ENCODE peak calls at places on chromosomes 12 and 14, in nine cellular contexts. Z is Peyer's patch, T is stomach, X is prostate gland, K is K562, U is IMR-90, F is heart left ventricle, C is gastrocnemius medialis, W is HCT116. H is an unnamed sample.

GRCh38 chr12:120043421-120043820 is 54.4 kb downstream of the BICDL1 start:
- DNase-seq in W (no peak), K (no peak), Z (no peak), T (no peak), C (no peak), U (no peak), F (no peak), X (no peak), H (no peak)

GRCh38 chr12:12807970-12808702 is 5.0 kb upstream of the DDX47 start:
- DNase-seq in T (peak; percentile 43), X (no peak), W (no peak), C (peak; percentile 31), Z (peak; percentile 92), K (no peak), U (peak; percentile 71), F (peak; percentile 73), H (peak; percentile 30)

GRCh38 chr12:9931245-9931644 is 925 bp downstream of the CLEC2A start:
- DNase-seq in Z (no peak), T (no peak), C (no peak), X (no peak), K (no peak), W (no peak), U (no peak), F (no peak), H (no peak)

GRCh38 chr14:99779751-99780150 is 13.5 kb upstream of the EML1 start:
- DNase-seq in C (no peak), U (peak; percentile 76), K (no peak), F (no peak), Z (no peak), W (no peak), X (no peak), T (no peak), H (no peak)

GRCh38 chr12:120598674-120599463 is 17.7 kb upstream of the POP5 start:
- DNase-seq in W (no peak), C (peak; percentile 12), Z (peak; percentile 73), U (peak; percentile 26), T (peak; percentile 28), X (no peak), K (no peak), F (no peak), H (peak; percentile 26)

GRCh38 chr12:69475237-69475984 is 5.2 kb downstream of the FRS2 start:
- DNase-seq in K (peak; percentile 18), Z (no peak), C (no peak), U (peak; percentile 62), W (no peak), X (no peak), T (no peak), F (no peak), H (no peak)

GRCh38 chr14:64942531-64943111 is at the start of gene GPX2:
- DNase-seq in U (no peak), K (no peak), T (peak; percentile 84), Z (peak; percentile 88), W (no peak), X (peak; percentile 82), C (no peak), F (no peak), H (no peak)

GRCh38 chr14:39266589-39266870 is 32.8 kb downstream of the MIA2 start:
- DNase-seq in X (peak; percentile 52), C (no peak), U (peak; percentile 34), Z (peak; percentile 91), W (no peak), K (peak; percentile 49), F (no peak), T (peak; percentile 90), H (peak; percentile 70)

GRCh38 chr12:84642201-84642600 is 270.4 kb downstream of the SLC6A15 start:
- DNase-seq in T (no peak), C (no peak), K (no peak), X (no peak), W (no peak), U (peak; percentile 22), F (no peak), Z (no peak), H (no peak)

GRCh38 chr12:106317406-106318082 is 15.0 kb downstream of the TCP11L2 start:
- DNase-seq in T (no peak), C (peak; percentile 65), U (no peak), X (no peak), F (no peak), Z (no peak), K (no peak), W (no peak), H (no peak)

GRCh38 chr12:72434989-72435388 is 162.8 kb downstream of the TRHDE start:
- DNase-seq in U (no peak), K (no peak), W (no peak), X (no peak), C (no peak), T (no peak), Z (no peak), F (no peak), H (no peak)

GRCh38 chr14:23570806-23571483 is 3.4 kb upstream of the AP1G2 start:
- DNase-seq in X (no peak), K (no peak), C (no peak), F (no peak), Z (no peak), U (no peak), T (no peak), W (no peak), H (no peak)

DNA sequence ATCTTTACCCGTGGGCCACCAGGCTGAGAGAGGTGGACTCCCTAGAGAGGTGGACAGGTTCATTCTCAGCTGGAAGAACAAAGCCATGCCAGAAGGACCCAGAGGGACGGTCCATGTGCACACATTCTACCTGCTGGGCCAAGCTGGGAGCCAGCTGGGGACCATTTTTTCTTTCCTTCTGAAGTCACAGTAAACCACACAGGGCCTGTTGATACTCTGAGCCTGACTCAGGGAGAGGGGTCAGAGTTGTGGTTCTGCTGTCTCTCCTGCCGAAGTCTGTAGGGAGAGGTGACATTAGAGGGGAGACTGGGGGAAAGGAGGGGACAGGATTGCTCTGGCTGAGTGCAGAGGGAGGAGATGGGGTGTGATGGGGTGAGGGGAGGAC is 148.6 kb downstream of the TSPAN9 start:
- DNase-seq in W (no peak), Z (no peak), K (no peak), U (peak; percentile 67), T (no peak), C (no peak), X (no peak), F (peak; percentile 27), H (no peak)
- TF ChIP-seq POLR2A in W (no peak), Z (no peak), K (no peak), U (no peak), T (no peak), C (no peak), X (no peak), F (no peak), H (no peak)

GRCh38 chr14:103550451-103551337 is 11.8 kb downstream of the BAG5 start:
- DNase-seq in F (no peak), W (no peak), K (no peak), Z (no peak), U (no peak), T (no peak), X (no peak), C (no peak), H (no peak)
- H3K4me1 ChIP-seq in F (peaks cover 65% of the 10 kb centered on the region), W (peaks cover 26% of the 10 kb centered on the region), K (peaks cover 63% of the 10 kb centered on the region), Z (no peaks in the 10 kb centered on the region), U (peaks cover 9% of the 10 kb centered on the region), T (peaks cover 76% of the 10 kb centered on the region), X (no peaks in the 10 kb centered on the region), C (peaks cover 32% of the 10 kb centered on the region), H (peaks cover 39% of the 10 kb centered on the region)

GRCh38 chr14:74221741-74222140 is 17.5 kb upstream of the VSX2 start:
- DNase-seq in W (no peak), K (no peak), U (no peak), C (no peak), Z (no peak), F (no peak), T (no peak), X (no peak), H (no peak)

GRCh38 chr14:74219806-74220205 is 19.4 kb upstream of the VSX2 start:
- DNase-seq in X (no peak), W (no peak), T (no peak), C (no peak), F (no peak), K (no peak), U (no peak), Z (no peak), H (no peak)

GRCh38 chr14:74219277-74219676 is 20.0 kb upstream of the VSX2 start:
- DNase-seq in T (no peak), Z (no peak), K (no peak), C (no peak), X (no peak), W (no peak), F (no peak), U (no peak), H (no peak)

GRCh38 chr14:74223016-74223415 is 16.2 kb upstream of the VSX2 start:
- DNase-seq in K (no peak), X (no peak), F (no peak), W (no peak), T (no peak), Z (no peak), U (no peak), C (no peak), H (no peak)

DNA sequence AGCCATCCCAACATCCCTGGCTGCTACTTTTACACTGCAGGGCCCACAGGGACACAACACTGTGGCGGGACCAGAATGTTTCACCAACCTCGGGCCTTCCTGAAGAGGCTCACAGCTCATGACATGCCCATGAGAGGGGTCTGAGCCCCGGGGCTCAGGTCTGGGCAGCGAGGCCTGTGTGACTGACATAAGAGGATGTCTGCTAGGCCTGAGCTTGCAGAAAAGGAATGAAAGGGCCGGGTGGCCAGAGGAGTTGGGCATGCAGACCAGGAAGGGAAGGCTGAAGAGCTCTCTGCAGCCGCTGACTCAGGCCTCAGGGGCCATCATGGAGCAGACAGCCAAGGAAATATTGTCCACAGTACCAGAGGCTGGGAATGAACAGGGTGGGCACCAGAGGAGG is 18.3 kb upstream of the VSX2 start:
- DNase-seq in X (no peak), U (no peak), K (no peak), F (no peak), Z (no peak), T (no peak), W (no peak), C (no peak), H (no peak)
- H3K27me3 ChIP-seq in X (no peaks in the 10 kb centered on the region), U (peaks cover 60% of the 10 kb centered on the region), K (peaks cover 4% of the 10 kb centered on the region), F (peaks cover 30% of the 10 kb centered on the region), Z (no peaks in the 10 kb centered on the region), T (peaks cover 7% of the 10 kb centered on the region), W (no peaks in the 10 kb centered on the region), C (no peaks in the 10 kb centered on the region), H (no peaks in the 10 kb centered on the region)

GRCh38 chr14:104974665-104975390 is 3.3 kb downstream of the AHNAK2 start:
- DNase-seq in W (no peak), C (no peak), K (no peak), F (peak; percentile 26), U (no peak), T (no peak), Z (no peak), X (no peak), H (no peak)

GRCh38 chr14:104972301-104973211 is 5.6 kb downstream of the AHNAK2 start:
- DNase-seq in X (peak; percentile 82), T (peak; percentile 77), K (no peak), C (peak; percentile 35), W (peak; percentile 86), U (no peak), Z (peak; percentile 89), F (peak; percentile 55), H (no peak)

GRCh38 chr14:104971447-104972240 is 6.5 kb downstream of the AHNAK2 start:
- DNase-seq in F (peak; percentile 57), X (no peak), K (no peak), U (no peak), W (no peak), C (no peak), T (no peak), Z (no peak), H (no peak)

GRCh38 chr14:104974146-104974541 is 4.0 kb downstream of the AHNAK2 start:
- DNase-seq in C (no peak), F (peak; percentile 55), X (no peak), K (no peak), Z (no peak), W (no peak), T (no peak), U (no peak), H (no peak)

GRCh38 chr14:104973215-104974145 is 4.7 kb downstream of the AHNAK2 start:
- DNase-seq in C (peak; percentile 67), X (peak; percentile 83), U (peak; percentile 94), F (peak; percentile 80), K (no peak), T (peak; percentile 84), W (peak; percentile 98), Z (peak; percentile 91), H (peak; percentile 50)
- TF ChIP-seq POLR2A in C (no peak), X (no peak), U (no peak), F (no peak), K (no peak), T (no peak), W (no peak), Z (no peak), H (no peak)